ENCODE peak calls at places on chromosomes 13 and 19, in six cellular contexts. One of them, this sample, is unnamed.

GRCh38 chr19:17292301-17293074 is 10.7 kb downstream of the ABHD8 start:
- DNase-seq in cardiac muscle cell: peak; percentile 84
- DNase-seq in effector memory CD4-positive, alpha-beta T cell: peak; percentile 59
- DNase-seq in testis: peak; percentile 53
- DNase-seq in H7: peak; percentile 100
- DNase-seq in small intestine: peak; percentile 90
- DNase-seq in this sample: peak; percentile 60

GRCh38 chr13:26784704-26785639 is 24.4 kb upstream of the GPR12 start:
- DNase-seq in cardiac muscle cell: no peak
- DNase-seq in effector memory CD4-positive, alpha-beta T cell: no peak
- DNase-seq in testis: no peak
- DNase-seq in H7: peak; percentile 48
- DNase-seq in small intestine: no peak
- DNase-seq in this sample: no peak

GRCh38 chr19:947090-947706 is 21.4 kb downstream of the ARID3A start:
- DNase-seq in cardiac muscle cell: no peak
- DNase-seq in effector memory CD4-positive, alpha-beta T cell: no peak
- DNase-seq in testis: no peak
- DNase-seq in H7: no peak
- DNase-seq in small intestine: no peak
- DNase-seq in this sample: no peak

GRCh38 chr19:12187625-12188024 is 24.7 kb downstream of the ZNF136 start:
- DNase-seq in cardiac muscle cell: no peak
- DNase-seq in effector memory CD4-positive, alpha-beta T cell: no peak
- DNase-seq in testis: no peak
- DNase-seq in H7: no peak
- DNase-seq in small intestine: no peak
- DNase-seq in this sample: no peak

GRCh38 chr19:1039646-1040475 is at the start of gene ABCA7:
- DNase-seq in cardiac muscle cell: peak; percentile 98
- DNase-seq in effector memory CD4-positive, alpha-beta T cell: peak; percentile 97
- DNase-seq in testis: peak; percentile 98
- DNase-seq in H7: peak; percentile 98
- DNase-seq in small intestine: peak; percentile 97
- DNase-seq in this sample: peak; percentile 92

GRCh38 chr19:46529622-46530451 is 34.2 kb upstream of the PNMA8B start:
- DNase-seq in cardiac muscle cell: peak; percentile 66
- DNase-seq in effector memory CD4-positive, alpha-beta T cell: peak; percentile 59
- DNase-seq in testis: peak; percentile 64
- DNase-seq in H7: peak; percentile 90
- DNase-seq in small intestine: peak; percentile 59
- DNase-seq in this sample: peak; percentile 8

GRCh38 chr13:26420282-26420960 is 137.1 kb upstream of the WASF3 start:
- DNase-seq in cardiac muscle cell: no peak
- DNase-seq in effector memory CD4-positive, alpha-beta T cell: no peak
- DNase-seq in testis: no peak
- DNase-seq in H7: no peak
- DNase-seq in small intestine: no peak
- DNase-seq in this sample: no peak

GRCh38 chr13:100506154-100506553 is 82.4 kb downstream of the GGACT start:
- DNase-seq in cardiac muscle cell: no peak
- DNase-seq in effector memory CD4-positive, alpha-beta T cell: no peak
- DNase-seq in testis: no peak
- DNase-seq in H7: no peak
- DNase-seq in small intestine: no peak
- DNase-seq in this sample: no peak

GRCh38 chr19:13155472-13156284 is 5.5 kb downstream of the IER2 start:
- DNase-seq in cardiac muscle cell: peak; percentile 65
- DNase-seq in effector memory CD4-positive, alpha-beta T cell: peak; percentile 76
- DNase-seq in testis: peak; percentile 74
- DNase-seq in H7: peak; percentile 97
- DNase-seq in small intestine: peak; percentile 77
- DNase-seq in this sample: peak; percentile 64

GRCh38 chr19:30406220-30406944 is 34.2 kb downstream of the ZNF536 start:
- DNase-seq in cardiac muscle cell: peak; percentile 70
- DNase-seq in effector memory CD4-positive, alpha-beta T cell: no peak
- DNase-seq in testis: peak; percentile 60
- DNase-seq in H7: peak; percentile 59
- DNase-seq in small intestine: peak; percentile 9
- DNase-seq in this sample: no peak

GRCh38 chr19:48239582-48240141 is 16.1 kb downstream of the CARD8 start:
- DNase-seq in cardiac muscle cell: no peak
- DNase-seq in effector memory CD4-positive, alpha-beta T cell: no peak
- DNase-seq in testis: no peak
- DNase-seq in H7: no peak
- DNase-seq in small intestine: no peak
- DNase-seq in this sample: no peak

GRCh38 chr13:106467406-106468122 is 67.9 kb downstream of the EFNB2 start:
- DNase-seq in cardiac muscle cell: no peak
- DNase-seq in effector memory CD4-positive, alpha-beta T cell: no peak
- DNase-seq in testis: no peak
- DNase-seq in H7: peak; percentile 39
- DNase-seq in small intestine: no peak
- DNase-seq in this sample: no peak
- H3K4me3 ChIP-seq in cardiac muscle cell: no peak overlapping the region
- H3K4me3 ChIP-seq in effector memory CD4-positive, alpha-beta T cell: no peak overlapping the region
- H3K4me3 ChIP-seq in testis: no peak overlapping the region
- H3K4me3 ChIP-seq in H7: no peak overlapping the region
- H3K4me3 ChIP-seq in small intestine: no peak overlapping the region
- H3K4me3 ChIP-seq in this sample: no peak overlapping the region

GRCh38 chr13:27791901-27792392 is 336 bp upstream of the GSX1 start:
- DNase-seq in cardiac muscle cell: no peak
- DNase-seq in effector memory CD4-positive, alpha-beta T cell: no peak
- DNase-seq in testis: no peak
- DNase-seq in H7: no peak
- DNase-seq in small intestine: no peak
- DNase-seq in this sample: no peak

GRCh38 chr13:27789495-27790303 is 2.6 kb upstream of the GSX1 start:
- DNase-seq in cardiac muscle cell: no peak
- DNase-seq in effector memory CD4-positive, alpha-beta T cell: no peak
- DNase-seq in testis: no peak
- DNase-seq in H7: peak; percentile 81
- DNase-seq in small intestine: no peak
- DNase-seq in this sample: no peak

GRCh38 chr13:27790523-27790922 is 1.8 kb upstream of the GSX1 start:
- DNase-seq in cardiac muscle cell: no peak
- DNase-seq in effector memory CD4-positive, alpha-beta T cell: no peak
- DNase-seq in testis: no peak
- DNase-seq in H7: peak; percentile 74
- DNase-seq in small intestine: no peak
- DNase-seq in this sample: no peak

GRCh38 chr13:27792393-27793218 is at the start of gene GSX1:
- DNase-seq in cardiac muscle cell: peak; percentile 95
- DNase-seq in effector memory CD4-positive, alpha-beta T cell: no peak
- DNase-seq in testis: peak; percentile 79
- DNase-seq in H7: peak; percentile 92
- DNase-seq in small intestine: peak; percentile 63
- DNase-seq in this sample: peak; percentile 25

DNA sequence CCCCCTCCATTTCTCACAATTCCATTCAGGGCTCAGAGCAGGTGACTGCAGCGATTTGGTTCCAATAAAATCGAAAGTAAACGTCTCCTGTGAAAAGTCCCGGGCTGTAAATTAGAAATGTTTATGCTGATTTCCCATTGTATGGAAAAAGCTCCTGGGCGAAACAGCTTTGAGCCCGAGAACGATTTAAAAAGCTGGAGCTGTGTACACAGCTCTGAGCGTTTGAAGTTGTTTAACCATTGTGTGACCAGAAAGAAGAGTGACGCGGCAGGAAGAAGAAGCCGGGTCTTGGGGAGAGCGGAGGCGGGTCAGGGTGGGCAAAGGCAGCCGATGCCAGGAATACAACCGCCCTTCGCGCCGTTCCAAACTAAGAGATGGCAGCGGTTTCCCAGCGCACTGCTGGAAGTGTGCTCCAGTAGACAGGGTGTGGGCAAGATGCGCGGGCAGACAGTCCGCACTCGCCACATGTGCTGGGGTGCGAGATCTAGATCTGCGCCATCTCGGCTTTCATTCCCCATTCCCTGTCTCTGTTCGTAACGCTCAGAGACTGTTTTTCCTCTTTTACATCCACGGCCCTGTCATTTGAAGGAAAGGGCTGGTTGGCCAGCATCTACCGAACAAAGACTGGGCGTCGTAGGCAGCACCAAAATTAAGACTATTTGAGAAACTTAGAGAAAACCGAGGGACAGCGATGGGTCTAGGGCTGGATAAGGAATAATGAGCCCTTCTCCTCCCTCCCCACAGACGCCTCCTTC is 960 bp upstream of the GSX1 start:
- DNase-seq in cardiac muscle cell: no peak
- DNase-seq in effector memory CD4-positive, alpha-beta T cell: no peak
- DNase-seq in testis: no peak
- DNase-seq in H7: peak; percentile 58
- DNase-seq in small intestine: no peak
- DNase-seq in this sample: no peak
- H3K4me3 ChIP-seq in cardiac muscle cell: no peak overlapping the region
- H3K4me3 ChIP-seq in effector memory CD4-positive, alpha-beta T cell: peak overlapping the region; percentile 61
- H3K4me3 ChIP-seq in testis: no peak overlapping the region
- H3K4me3 ChIP-seq in H7: no peak overlapping the region
- H3K4me3 ChIP-seq in small intestine: no peak overlapping the region
- H3K4me3 ChIP-seq in this sample: peak overlapping the region; percentile 7

DNA sequence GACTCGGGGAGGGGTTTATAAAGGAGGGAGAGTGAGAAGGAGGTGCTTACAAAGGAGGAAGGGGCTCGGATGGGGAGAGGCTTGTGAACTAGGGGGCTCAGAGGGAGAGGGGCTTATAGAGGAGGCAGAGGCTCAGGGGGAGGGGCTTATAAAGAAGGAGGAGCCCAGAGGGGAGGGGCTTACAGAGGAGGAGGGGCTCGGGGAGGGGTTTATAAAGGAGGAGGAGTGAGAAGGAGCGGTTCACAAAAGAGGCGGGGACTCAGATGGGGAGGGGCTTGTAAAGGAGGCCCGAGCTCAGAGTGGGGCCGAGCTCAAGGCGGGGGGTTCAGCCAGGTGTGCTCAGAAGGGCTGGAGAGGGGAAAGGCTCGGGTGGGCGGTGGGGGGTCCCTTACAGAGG is 508 bp downstream of the SMIM24 start:
- DNase-seq in cardiac muscle cell: no peak
- DNase-seq in effector memory CD4-positive, alpha-beta T cell: peak; percentile 19
- DNase-seq in testis: no peak
- DNase-seq in H7: peak; percentile 92
- DNase-seq in small intestine: peak; percentile 90
- DNase-seq in this sample: no peak
- H3K4me3 ChIP-seq in cardiac muscle cell: no peak overlapping the region
- H3K4me3 ChIP-seq in effector memory CD4-positive, alpha-beta T cell: no peak overlapping the region
- H3K4me3 ChIP-seq in testis: no peak overlapping the region
- H3K4me3 ChIP-seq in H7: peak overlapping the region; percentile 47
- H3K4me3 ChIP-seq in small intestine: no peak overlapping the region
- H3K4me3 ChIP-seq in this sample: no peak overlapping the region

DNA sequence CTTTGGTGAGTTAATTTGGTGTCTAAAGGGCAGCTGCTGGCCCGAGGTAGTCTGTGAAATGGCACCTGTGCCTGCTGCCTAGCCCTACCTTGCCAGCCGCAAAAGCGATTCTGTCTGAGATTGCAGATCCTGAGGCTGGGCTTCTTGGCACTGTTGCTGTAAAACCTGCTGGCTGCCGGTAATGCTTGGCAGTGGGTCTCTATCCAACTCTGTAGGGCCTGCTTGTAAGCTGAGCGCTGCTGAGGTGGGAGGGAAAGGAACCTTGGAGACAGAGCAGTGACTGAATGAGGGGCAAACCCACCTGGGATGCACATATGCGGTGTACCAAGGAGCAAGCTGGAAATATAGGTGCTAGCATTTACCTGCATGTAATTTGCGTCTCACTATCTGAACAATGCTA is 11.7 kb downstream of the LCP1 start:
- DNase-seq in cardiac muscle cell: peak; percentile 5
- DNase-seq in effector memory CD4-positive, alpha-beta T cell: no peak
- DNase-seq in testis: no peak
- DNase-seq in H7: peak; percentile 21
- DNase-seq in small intestine: no peak
- DNase-seq in this sample: no peak
- H3K4me3 ChIP-seq in cardiac muscle cell: no peak overlapping the region
- H3K4me3 ChIP-seq in effector memory CD4-positive, alpha-beta T cell: peak overlapping the region; percentile 39
- H3K4me3 ChIP-seq in testis: no peak overlapping the region
- H3K4me3 ChIP-seq in H7: no peak overlapping the region
- H3K4me3 ChIP-seq in small intestine: no peak overlapping the region
- H3K4me3 ChIP-seq in this sample: no peak overlapping the region

GRCh38 chr19:16001481-16002312 is 52.9 kb downstream of the OR10H4 start:
- DNase-seq in cardiac muscle cell: no peak
- DNase-seq in effector memory CD4-positive, alpha-beta T cell: no peak
- DNase-seq in testis: no peak
- DNase-seq in H7: no peak
- DNase-seq in small intestine: peak; percentile 80
- DNase-seq in this sample: peak; percentile 55
- H3K4me3 ChIP-seq in cardiac muscle cell: no peak overlapping the region
- H3K4me3 ChIP-seq in effector memory CD4-positive, alpha-beta T cell: peak overlapping the region; percentile 33
- H3K4me3 ChIP-seq in testis: no peak overlapping the region
- H3K4me3 ChIP-seq in H7: no peak overlapping the region
- H3K4me3 ChIP-seq in small intestine: no peak overlapping the region
- H3K4me3 ChIP-seq in this sample: peak overlapping the region; percentile 41

DNA sequence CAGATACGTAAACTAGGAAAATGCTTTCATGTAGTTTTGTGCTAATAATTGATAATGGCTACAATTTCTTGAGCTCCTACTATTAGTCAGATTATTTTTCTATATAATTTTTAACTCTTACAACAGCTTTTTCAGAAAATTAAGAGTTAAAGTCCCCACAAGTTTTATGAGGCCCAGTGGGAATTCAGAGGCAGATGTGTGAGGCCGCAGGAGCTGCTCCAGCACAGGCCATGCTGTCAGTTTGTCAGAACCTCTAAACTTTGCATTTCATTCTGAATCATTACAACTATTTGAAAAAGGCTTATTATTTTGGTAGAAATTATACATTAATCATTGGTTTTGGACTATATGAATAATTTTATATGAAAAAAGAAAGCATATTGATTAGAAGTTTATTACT is 370.8 kb downstream of the MYO16 start:
- DNase-seq in cardiac muscle cell: peak; percentile 5
- DNase-seq in effector memory CD4-positive, alpha-beta T cell: no peak
- DNase-seq in testis: no peak
- DNase-seq in H7: no peak
- DNase-seq in small intestine: no peak
- DNase-seq in this sample: no peak
- H3K4me3 ChIP-seq in cardiac muscle cell: no peak overlapping the region
- H3K4me3 ChIP-seq in effector memory CD4-positive, alpha-beta T cell: no peak overlapping the region
- H3K4me3 ChIP-seq in testis: no peak overlapping the region
- H3K4me3 ChIP-seq in H7: no peak overlapping the region
- H3K4me3 ChIP-seq in small intestine: no peak overlapping the region
- H3K4me3 ChIP-seq in this sample: no peak overlapping the region

GRCh38 chr13:51394724-51395123 is 55.2 kb downstream of the SERPINE3 start:
- DNase-seq in cardiac muscle cell: no peak
- DNase-seq in effector memory CD4-positive, alpha-beta T cell: no peak
- DNase-seq in testis: no peak
- DNase-seq in H7: no peak
- DNase-seq in small intestine: no peak
- DNase-seq in this sample: no peak
- H3K4me3 ChIP-seq in cardiac muscle cell: no peak overlapping the region
- H3K4me3 ChIP-seq in effector memory CD4-positive, alpha-beta T cell: no peak overlapping the region
- H3K4me3 ChIP-seq in testis: no peak overlapping the region
- H3K4me3 ChIP-seq in H7: no peak overlapping the region
- H3K4me3 ChIP-seq in small intestine: no peak overlapping the region
- H3K4me3 ChIP-seq in this sample: no peak overlapping the region

GRCh38 chr19:24127601-24128000 is 40.6 kb downstream of the ZNF254 start:
- DNase-seq in cardiac muscle cell: no peak
- DNase-seq in effector memory CD4-positive, alpha-beta T cell: no peak
- DNase-seq in testis: no peak
- DNase-seq in H7: no peak
- DNase-seq in small intestine: no peak
- DNase-seq in this sample: no peak
- H3K4me3 ChIP-seq in cardiac muscle cell: no peak overlapping the region
- H3K4me3 ChIP-seq in effector memory CD4-positive, alpha-beta T cell: no peak overlapping the region
- H3K4me3 ChIP-seq in testis: no peak overlapping the region
- H3K4me3 ChIP-seq in H7: no peak overlapping the region
- H3K4me3 ChIP-seq in small intestine: no peak overlapping the region
- H3K4me3 ChIP-seq in this sample: no peak overlapping the region

GRCh38 chr13:93226623-93227279 is at the start of gene GPC6:
- DNase-seq in cardiac muscle cell: peak; percentile 89
- DNase-seq in effector memory CD4-positive, alpha-beta T cell: no peak
- DNase-seq in testis: peak; percentile 43
- DNase-seq in H7: peak; percentile 61
- DNase-seq in small intestine: no peak
- DNase-seq in this sample: peak; percentile 89
- H3K4me3 ChIP-seq in cardiac muscle cell: peak within 1 kb of the TSS; percentile 84
- H3K4me3 ChIP-seq in effector memory CD4-positive, alpha-beta T cell: no peak within 1 kb of the TSS
- H3K4me3 ChIP-seq in testis: peak within 1 kb of the TSS; percentile 51
- H3K4me3 ChIP-seq in H7: peak within 1 kb of the TSS; percentile 96
- H3K4me3 ChIP-seq in small intestine: peak within 1 kb of the TSS; percentile 28
- H3K4me3 ChIP-seq in this sample: peak within 1 kb of the TSS; percentile 94